ENCODE peak calls at places on chromosomes 1 and 21, in seven cellular contexts. One of them, this sample, is unnamed.

GRCh38 chr1:24051206-24051945 is 60.6 kb downstream of the MYOM3 start:
- DNase-seq in hepatocyte: no peak
- DNase-seq in GM23338: no peak
- DNase-seq in GM23248: no peak
- DNase-seq in HCT116: no peak
- DNase-seq in MM.1S: no peak
- DNase-seq in neural progenitor cell: no peak
- DNase-seq in this sample: no peak

GRCh38 chr21:43364851-43365424 is 62.0 kb downstream of the SIK1 start:
- DNase-seq in MM.1S: no peak
- DNase-seq in neural progenitor cell: no peak
- DNase-seq in GM23338: no peak
- DNase-seq in HCT116: no peak
- DNase-seq in GM23248: no peak
- DNase-seq in hepatocyte: peak; percentile 46
- DNase-seq in this sample: no peak

GRCh38 chr1:86352096-86352495 is 44.0 kb downstream of the ODF2L start:
- DNase-seq in GM23338: no peak
- DNase-seq in hepatocyte: no peak
- DNase-seq in HCT116: no peak
- DNase-seq in neural progenitor cell: no peak
- DNase-seq in GM23248: peak; percentile 58
- DNase-seq in MM.1S: no peak
- DNase-seq in this sample: no peak

GRCh38 chr1:26542781-26543443 is 13.4 kb downstream of the RPS6KA1 start:
- DNase-seq in GM23248: no peak
- DNase-seq in HCT116: no peak
- DNase-seq in MM.1S: no peak
- DNase-seq in hepatocyte: no peak
- DNase-seq in GM23338: no peak
- DNase-seq in neural progenitor cell: no peak
- DNase-seq in this sample: peak; percentile 89

GRCh38 chr1:169941982-169942830 is 48.5 kb upstream of the SCYL3 start:
- DNase-seq in neural progenitor cell: no peak
- DNase-seq in GM23248: peak; percentile 24
- DNase-seq in HCT116: no peak
- DNase-seq in MM.1S: no peak
- DNase-seq in GM23338: no peak
- DNase-seq in hepatocyte: peak; percentile 40
- DNase-seq in this sample: no peak

GRCh38 chr1:27350673-27351540 is 9.1 kb downstream of the SYTL1 start:
- DNase-seq in MM.1S: no peak
- DNase-seq in neural progenitor cell: peak; percentile 97
- DNase-seq in GM23338: peak; percentile 99
- DNase-seq in hepatocyte: peak; percentile 79
- DNase-seq in GM23248: peak; percentile 49
- DNase-seq in HCT116: no peak
- DNase-seq in this sample: no peak

GRCh38 chr1:52952112-52952511 is 25.0 kb downstream of the SCP2 start:
- DNase-seq in GM23248: no peak
- DNase-seq in GM23338: no peak
- DNase-seq in neural progenitor cell: no peak
- DNase-seq in HCT116: no peak
- DNase-seq in hepatocyte: no peak
- DNase-seq in MM.1S: no peak
- DNase-seq in this sample: no peak

GRCh38 chr1:222071313-222071886 is 329.5 kb upstream of the DUSP10 start:
- DNase-seq in MM.1S: no peak
- DNase-seq in GM23338: peak; percentile 19
- DNase-seq in hepatocyte: no peak
- DNase-seq in GM23248: no peak
- DNase-seq in neural progenitor cell: peak; percentile 11
- DNase-seq in HCT116: no peak
- DNase-seq in this sample: no peak

GRCh38 chr1:44072204-44072603 is 40.9 kb upstream of the SLC6A9 start:
- DNase-seq in GM23338: no peak
- DNase-seq in neural progenitor cell: no peak
- DNase-seq in HCT116: peak; percentile 61
- DNase-seq in GM23248: peak; percentile 96
- DNase-seq in hepatocyte: no peak
- DNase-seq in MM.1S: no peak
- DNase-seq in this sample: no peak

GRCh38 chr1:211680752-211681327 is 5.4 kb upstream of the NEK2 start:
- DNase-seq in neural progenitor cell: peak; percentile 85
- DNase-seq in HCT116: peak; percentile 85
- DNase-seq in GM23338: peak; percentile 84
- DNase-seq in hepatocyte: peak; percentile 93
- DNase-seq in GM23248: peak; percentile 94
- DNase-seq in MM.1S: peak; percentile 94
- DNase-seq in this sample: peak; percentile 94

GRCh38 chr1:176989023-176989422 is 175.5 kb downstream of the ASTN1 start:
- DNase-seq in neural progenitor cell: no peak
- DNase-seq in hepatocyte: no peak
- DNase-seq in GM23338: no peak
- DNase-seq in MM.1S: no peak
- DNase-seq in HCT116: no peak
- DNase-seq in GM23248: peak; percentile 1
- DNase-seq in this sample: no peak

GRCh38 chr1:24152631-24153494 is 9.9 kb upstream of the IL22RA1 start:
- DNase-seq in neural progenitor cell: no peak
- DNase-seq in MM.1S: no peak
- DNase-seq in hepatocyte: no peak
- DNase-seq in GM23338: no peak
- DNase-seq in GM23248: no peak
- DNase-seq in HCT116: no peak
- DNase-seq in this sample: peak; percentile 37

GRCh38 chr1:104189207-104189606 is 439.5 kb downstream of the AMY1C start:
- DNase-seq in neural progenitor cell: no peak
- DNase-seq in MM.1S: no peak
- DNase-seq in GM23248: no peak
- DNase-seq in HCT116: no peak
- DNase-seq in hepatocyte: no peak
- DNase-seq in GM23338: no peak
- DNase-seq in this sample: no peak

DNA sequence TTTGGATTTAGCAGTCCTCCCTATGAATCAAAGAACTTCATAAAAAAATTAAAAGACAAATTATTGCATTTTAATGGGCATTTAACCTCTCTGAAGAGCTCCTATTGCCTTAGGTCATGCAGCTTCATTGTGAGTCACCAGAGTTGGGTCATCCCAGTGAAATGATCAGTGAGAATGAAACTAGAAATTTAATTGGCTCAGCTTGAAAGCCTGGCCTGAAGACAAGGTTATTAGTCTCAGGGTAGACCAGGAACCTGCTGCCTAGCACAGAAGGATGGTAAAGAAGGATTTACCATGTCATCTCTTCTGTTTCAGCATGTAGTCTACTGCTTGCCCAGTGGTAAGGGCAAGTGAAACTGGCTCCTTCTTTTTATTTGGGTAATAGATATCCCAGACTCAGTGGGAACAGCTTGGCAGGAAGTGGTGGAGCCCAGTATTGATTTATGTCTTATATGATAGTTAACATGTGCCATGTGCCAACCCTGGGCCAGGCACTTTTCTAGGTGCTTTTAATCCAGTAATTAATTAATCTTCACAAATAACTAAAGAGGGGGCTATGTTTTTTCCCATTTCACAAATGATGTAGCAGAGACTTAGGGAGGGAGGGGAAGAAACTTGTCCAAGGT is 23.6 kb downstream of the LAMC2 start:
- DNase-seq in MM.1S: peak; percentile 28
- DNase-seq in GM23248: peak; percentile 95
- DNase-seq in hepatocyte: peak; percentile 25
- DNase-seq in GM23338: no peak
- DNase-seq in neural progenitor cell: no peak
- DNase-seq in HCT116: peak; percentile 51
- DNase-seq in this sample: no peak
- H3K27ac ChIP-seq in MM.1S: no peak overlapping the region
- H3K27ac ChIP-seq in GM23248: peak overlapping the region; percentile 59
- H3K27ac ChIP-seq in hepatocyte: no peak overlapping the region
- H3K27ac ChIP-seq in GM23338: no peak overlapping the region
- H3K27ac ChIP-seq in neural progenitor cell: no peak overlapping the region
- H3K27ac ChIP-seq in HCT116: no peak overlapping the region
- H3K27ac ChIP-seq in this sample: no peak overlapping the region

DNA sequence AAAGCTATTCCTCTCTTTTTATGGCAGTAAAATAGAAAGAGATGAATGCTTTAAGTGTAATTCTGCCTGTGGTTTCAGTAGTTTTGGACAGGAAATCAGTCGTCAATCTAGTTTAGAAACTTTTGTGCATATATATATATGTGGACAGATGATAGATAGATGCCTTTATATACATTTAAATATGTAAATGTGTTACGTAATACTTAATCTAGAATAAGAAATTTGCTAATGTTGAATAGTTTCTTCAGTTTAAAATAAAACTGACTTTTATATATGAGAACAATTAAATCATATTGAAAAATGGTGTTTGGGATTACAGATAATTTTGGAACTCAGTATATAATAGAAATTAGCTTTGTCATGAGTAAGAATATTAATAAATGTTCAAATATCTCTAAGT is 1165.7 kb upstream of the NCAM2 start:
- DNase-seq in neural progenitor cell: no peak
- DNase-seq in HCT116: no peak
- DNase-seq in GM23248: no peak
- DNase-seq in hepatocyte: no peak
- DNase-seq in MM.1S: no peak
- DNase-seq in GM23338: no peak
- DNase-seq in this sample: no peak
- TF ChIP-seq EZH2phosphoT487 in neural progenitor cell: no peak
- TF ChIP-seq EZH2phosphoT487 in HCT116: no peak
- TF ChIP-seq EZH2phosphoT487 in GM23248: no peak
- TF ChIP-seq EZH2phosphoT487 in hepatocyte: no peak
- TF ChIP-seq EZH2phosphoT487 in MM.1S: no peak
- TF ChIP-seq EZH2phosphoT487 in GM23338: no peak
- TF ChIP-seq EZH2phosphoT487 in this sample: no peak

GRCh38 chr1:66426231-66426853 is 107.6 kb upstream of the SGIP1 start:
- DNase-seq in GM23338: no peak
- DNase-seq in hepatocyte: no peak
- DNase-seq in HCT116: no peak
- DNase-seq in GM23248: no peak
- DNase-seq in neural progenitor cell: no peak
- DNase-seq in MM.1S: no peak
- DNase-seq in this sample: no peak
- H3K27ac ChIP-seq in GM23338: no peak overlapping the region
- H3K27ac ChIP-seq in hepatocyte: no peak overlapping the region
- H3K27ac ChIP-seq in HCT116: no peak overlapping the region
- H3K27ac ChIP-seq in GM23248: no peak overlapping the region
- H3K27ac ChIP-seq in neural progenitor cell: no peak overlapping the region
- H3K27ac ChIP-seq in MM.1S: no peak overlapping the region
- H3K27ac ChIP-seq in this sample: no peak overlapping the region

GRCh38 chr1:167517535-167518330 is 596 bp downstream of the CD247 start:
- DNase-seq in GM23338: no peak
- DNase-seq in neural progenitor cell: no peak
- DNase-seq in MM.1S: no peak
- DNase-seq in GM23248: peak; percentile 30
- DNase-seq in hepatocyte: no peak
- DNase-seq in HCT116: no peak
- DNase-seq in this sample: no peak
- TF ChIP-seq EZH2phosphoT487 in GM23338: no peak
- TF ChIP-seq EZH2phosphoT487 in neural progenitor cell: no peak
- TF ChIP-seq EZH2phosphoT487 in MM.1S: no peak
- TF ChIP-seq EZH2phosphoT487 in GM23248: no peak
- TF ChIP-seq EZH2phosphoT487 in hepatocyte: no peak
- TF ChIP-seq EZH2phosphoT487 in HCT116: no peak
- TF ChIP-seq EZH2phosphoT487 in this sample: no peak

GRCh38 chr21:26818911-26819310 is 26.3 kb downstream of the ADAMTS1 start:
- DNase-seq in GM23248: no peak
- DNase-seq in hepatocyte: no peak
- DNase-seq in HCT116: no peak
- DNase-seq in neural progenitor cell: peak; percentile 16
- DNase-seq in MM.1S: no peak
- DNase-seq in GM23338: no peak
- DNase-seq in this sample: no peak

GRCh38 chr21:26813426-26813998 is 31.7 kb downstream of the ADAMTS1 start:
- DNase-seq in HCT116: no peak
- DNase-seq in GM23248: no peak
- DNase-seq in MM.1S: no peak
- DNase-seq in hepatocyte: no peak
- DNase-seq in neural progenitor cell: no peak
- DNase-seq in GM23338: no peak
- DNase-seq in this sample: no peak

GRCh38 chr21:26814374-26814773 is 30.8 kb downstream of the ADAMTS1 start:
- DNase-seq in GM23248: no peak
- DNase-seq in GM23338: no peak
- DNase-seq in neural progenitor cell: no peak
- DNase-seq in MM.1S: no peak
- DNase-seq in HCT116: no peak
- DNase-seq in hepatocyte: no peak
- DNase-seq in this sample: no peak

GRCh38 chr21:26811031-26811430 is 34.2 kb downstream of the ADAMTS1 start:
- DNase-seq in MM.1S: no peak
- DNase-seq in HCT116: no peak
- DNase-seq in GM23248: peak; percentile 27
- DNase-seq in hepatocyte: no peak
- DNase-seq in GM23338: no peak
- DNase-seq in neural progenitor cell: no peak
- DNase-seq in this sample: no peak

DNA sequence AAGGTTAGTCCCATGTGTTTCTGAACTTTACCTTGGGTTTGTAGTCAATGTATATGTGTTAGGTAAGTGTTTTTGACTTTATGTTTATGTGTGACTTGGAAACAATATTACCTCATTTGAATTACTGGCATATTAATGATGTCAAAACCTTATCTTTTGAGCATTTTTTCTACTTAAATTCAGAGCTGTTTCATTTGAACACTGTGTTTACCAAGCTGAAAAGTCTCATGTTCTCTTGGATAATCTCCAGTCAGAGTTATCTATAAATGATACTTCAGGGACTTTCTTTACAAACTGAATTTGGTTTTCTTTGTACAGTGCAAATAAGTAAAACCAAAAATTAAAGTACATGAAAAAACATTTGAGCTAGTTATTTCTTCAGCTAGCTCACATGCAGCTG is 30.0 kb downstream of the ADAMTS1 start:
- DNase-seq in GM23248: no peak
- DNase-seq in HCT116: no peak
- DNase-seq in neural progenitor cell: no peak
- DNase-seq in MM.1S: no peak
- DNase-seq in hepatocyte: no peak
- DNase-seq in GM23338: no peak
- DNase-seq in this sample: no peak
- H3K27ac ChIP-seq in GM23248: peak overlapping the region; percentile 4
- H3K27ac ChIP-seq in HCT116: no peak overlapping the region
- H3K27ac ChIP-seq in neural progenitor cell: no peak overlapping the region
- H3K27ac ChIP-seq in MM.1S: no peak overlapping the region
- H3K27ac ChIP-seq in hepatocyte: no peak overlapping the region
- H3K27ac ChIP-seq in GM23338: no peak overlapping the region
- H3K27ac ChIP-seq in this sample: no peak overlapping the region

GRCh38 chr1:240387036-240387435 is 224.9 kb downstream of the GREM2 start:
- DNase-seq in neural progenitor cell: no peak
- DNase-seq in GM23248: no peak
- DNase-seq in hepatocyte: no peak
- DNase-seq in MM.1S: no peak
- DNase-seq in GM23338: no peak
- DNase-seq in HCT116: no peak
- DNase-seq in this sample: no peak
- TF ChIP-seq EZH2phosphoT487 in neural progenitor cell: no peak
- TF ChIP-seq EZH2phosphoT487 in GM23248: no peak
- TF ChIP-seq EZH2phosphoT487 in hepatocyte: no peak
- TF ChIP-seq EZH2phosphoT487 in MM.1S: no peak
- TF ChIP-seq EZH2phosphoT487 in GM23338: no peak
- TF ChIP-seq EZH2phosphoT487 in HCT116: no peak
- TF ChIP-seq EZH2phosphoT487 in this sample: no peak

This sample was measured in OCI-LY7.